ENCODE peak calls at places on chromosome 21, in six cellular contexts. R is RPMI8226, Z is iPS DF 6.9, K is cardiac fibroblast, G is fibroblast of lung, T is left lobe of liver. J is an unnamed sample.

GRCh38 chr21:43723648-43724047 is 4.7 kb downstream of the PDXK start:
- DNase-seq in R (no peak), Z (no peak), K (no peak), G (no peak), T (no peak), J (no peak)

GRCh38 chr21:45951676-45952075 is 29.9 kb upstream of the COL6A1 start:
- DNase-seq in R (no peak), Z (no peak), K (no peak), G (no peak), T (no peak), J (no peak)

GRCh38 chr21:41048636-41049035 is 119.3 kb upstream of the BACE2 start:
- DNase-seq in R (no peak), Z (no peak), K (no peak), G (no peak), T (no peak), J (no peak)

GRCh38 chr21:45026066-45026745 is 48.2 kb upstream of the ADARB1 start:
- DNase-seq in R (no peak), Z (no peak), K (no peak), G (no peak), T (peak; percentile 29), J (no peak)

GRCh38 chr21:46210378-46211136 is 18.0 kb downstream of the LSS start:
- DNase-seq in R (no peak), Z (no peak), K (no peak), G (no peak), T (no peak), J (no peak)

GRCh38 chr21:25953659-25954058 is 216.9 kb downstream of the APP start:
- DNase-seq in R (no peak), Z (no peak), K (no peak), G (no peak), T (no peak), J (no peak)

GRCh38 chr21:33384851-33385331 is 18.3 kb upstream of the IFNGR2 start:
- DNase-seq in R (no peak), Z (no peak), K (no peak), G (peak; percentile 64), T (no peak), J (no peak)

GRCh38 chr21:38291875-38292274 is 35.1 kb downstream of the KCNJ15 start:
- DNase-seq in R (no peak), Z (no peak), K (no peak), G (no peak), T (no peak), J (no peak)

GRCh38 chr21:37498664-37499063 is 132.1 kb downstream of the DYRK1A start:
- DNase-seq in R (no peak), Z (no peak), K (no peak), G (no peak), T (no peak), J (no peak)

GRCh38 chr21:25837545-25838263 is 102.9 kb downstream of the GABPA start:
- DNase-seq in R (no peak), Z (no peak), K (peak; percentile 65), G (peak; percentile 90), T (no peak), J (no peak)

GRCh38 chr21:15250384-15250783 is 185.6 kb upstream of the NRIP1 start:
- DNase-seq in R (no peak), Z (no peak), K (peak; percentile 87), G (peak; percentile 47), T (no peak), J (no peak)